ENCODE peak calls at places on chromosome 2, in five cellular contexts. D is NCI-H748 treated with DMSO at 0.1 percent for 48 hours, R is RWPE1, H is left ventricle myocardium inferior, X is endothelial cell. W is an unnamed sample.

GRCh38 chr2:43233218-43234212 is 7.1 kb upstream of the ZFP36L2 start:
- DNase-seq in D (no peak), R (no peak), H (no peak), X (no peak), W (no peak)

GRCh38 chr2:17815466-17816184 is 635 bp upstream of the MSGN1 start:
- DNase-seq in D (no peak), R (peak), H (no peak), X (no peak), W (no peak)

GRCh38 chr2:9653485-9654271 is 22.9 kb upstream of the YWHAQ start:
- DNase-seq in D (no peak), R (no peak), H (no peak), X (no peak), W (no peak)

GRCh38 chr2:53901192-53901591 is 41.4 kb upstream of the GPR75 start:
- DNase-seq in D (no peak), R (no peak), H (no peak), X (no peak), W (no peak)

GRCh38 chr2:46506131-46506706 is 26.9 kb downstream of the TMEM247 start:
- DNase-seq in D (no peak), R (no peak), H (no peak), X (no peak), W (no peak)

GRCh38 chr2:64514018-64514417 is 10.1 kb upstream of the AFTPH start:
- DNase-seq in D (no peak), R (no peak), H (no peak), X (no peak), W (no peak)

GRCh38 chr2:132911726-132912724 is 242.0 kb upstream of the LYPD1 start:
- DNase-seq in D (no peak), R (no peak), H (peak), X (no peak), W (no peak)

GRCh38 chr2:122368576-122369243 is 613.3 kb downstream of the TSN start:
- DNase-seq in D (no peak), R (no peak), H (no peak), X (no peak), W (no peak)

GRCh38 chr2:163011035-163011434 is 172.5 kb upstream of the KCNH7 start:
- DNase-seq in D (no peak), R (no peak), H (no peak), X (no peak), W (no peak)

GRCh38 chr2:11019614-11020013 is 107.9 kb downstream of the KCNF1 start:
- DNase-seq in D (no peak), R (no peak), H (no peak), X (no peak), W (no peak)

GRCh38 chr2:234974501-234975385 is 22.9 kb downstream of the SH3BP4 start:
- DNase-seq in D (no peak), R (no peak), H (no peak), X (no peak), W (no peak)

GRCh38 chr2:102186676-102187190 is at the start of gene IL1RL2:
- DNase-seq in D (no peak), R (peak), H (no peak), X (no peak), W (peak)